ENCODE peak calls at places on chromosomes 6 and 20, in seven cellular contexts. N is H9, B is neuronal stem cell, G is mesendoderm, F is H1, I is mesenchymal stem cell, D is trophoblast cell. L is an unnamed sample.
A peak's percentile ranks its signal among the peaks of the same experiment; 100 is the strongest.

GRCh38 chr6:158468666-158469065 is 91.2 kb upstream of the TMEM181 start:
- DNase-seq in G (no peak), F (no peak), I (no peak), N (no peak), D (no peak), B (no peak), L (no peak)

GRCh38 chr20:22446613-22447447 is 137.5 kb downstream of the FOXA2 start:
- DNase-seq in I (no peak), F (no peak), B (no peak), G (no peak), N (no peak), D (no peak), L (no peak)

GRCh38 chr6:29619578-29619977 is 13.4 kb downstream of the GABBR1 start:
- DNase-seq in B (no peak), D (no peak), I (no peak), N (no peak), F (no peak), G (no peak), L (no peak)

GRCh38 chr20:62183426-62184142 is 756 bp downstream of the MTG2 start:
- DNase-seq in I (peak; percentile 43), N (no peak), F (no peak), D (no peak), G (no peak), B (no peak), L (no peak)

GRCh38 chr6:56984374-56984773 is 29.5 kb downstream of the BEND6 start:
- DNase-seq in D (no peak), B (no peak), F (no peak), G (no peak), N (no peak), I (peak; percentile 59), L (peak; percentile 60)

GRCh38 chr6:121835662-121836061 is 400.2 kb downstream of the GJA1 start:
- DNase-seq in B (no peak), G (peak; percentile 60), F (no peak), N (no peak), D (no peak), I (peak; percentile 44), L (no peak)

GRCh38 chr6:157822221-157823000 is 635 bp upstream of the SNX9 start:
- DNase-seq in D (no peak), G (no peak), B (no peak), I (peak; percentile 39), F (no peak), N (peak; percentile 42), L (no peak)

GRCh38 chr6:150546457-150546856 is 53.2 kb upstream of the PLEKHG1 start:
- DNase-seq in I (no peak), B (no peak), N (no peak), D (no peak), F (no peak), G (no peak), L (no peak)

GRCh38 chr6:41092421-41093140 is 19.8 kb downstream of the NFYA start:
- DNase-seq in N (no peak), G (peak; percentile 25), F (no peak), B (no peak), I (peak; percentile 34), D (no peak), L (peak; percentile 37)

GRCh38 chr6:104266922-104267321 is 592.8 kb downstream of the HACE1 start:
- DNase-seq in N (no peak), B (no peak), I (no peak), G (no peak), F (no peak), D (no peak), L (no peak)

GRCh38 chr6:111746983-111747773 is 126.1 kb downstream of the FYN start:
- DNase-seq in D (no peak), F (no peak), I (no peak), G (no peak), B (no peak), N (no peak), L (no peak)

GRCh38 chr6:111747791-111748190 is 125.5 kb downstream of the FYN start:
- DNase-seq in N (no peak), B (no peak), D (no peak), F (no peak), G (no peak), I (no peak), L (no peak)

GRCh38 chr6:111750147-111750546 is 123.1 kb downstream of the FYN start:
- DNase-seq in D (no peak), F (no peak), I (no peak), N (no peak), B (no peak), G (no peak), L (no peak)

GRCh38 chr6:111745636-111746035 is 127.6 kb downstream of the FYN start:
- DNase-seq in F (no peak), G (no peak), I (no peak), B (no peak), N (no peak), D (no peak), L (no peak)

DNA sequence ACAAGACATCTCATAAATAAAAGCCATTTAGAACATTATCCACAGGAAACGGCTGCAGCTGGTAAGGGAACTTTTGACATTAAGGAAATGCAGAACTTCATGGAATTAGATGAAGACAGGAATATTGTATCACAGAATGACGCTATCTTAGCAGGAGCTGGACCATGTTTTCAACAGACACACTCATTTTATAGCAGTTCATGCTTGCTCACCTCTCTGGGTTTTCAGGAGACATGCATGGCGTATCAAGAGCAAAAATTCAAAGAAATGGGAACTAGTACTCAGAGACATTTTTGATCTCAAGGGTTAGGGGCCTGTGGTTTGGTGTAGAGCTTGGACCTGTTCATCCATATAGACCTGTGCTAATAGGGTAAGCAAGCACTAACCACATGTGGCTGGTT is 125.0 kb downstream of the FYN start:
- DNase-seq in F (no peak), I (no peak), N (no peak), G (no peak), B (no peak), D (no peak), L (no peak)
- H3K4me1 ChIP-seq in F (peaks cover 4% of the 10 kb centered on the region), I (peaks cover 4% of the 10 kb centered on the region), N (peaks cover 24% of the 10 kb centered on the region), G (no peaks in the 10 kb centered on the region), B (peaks cover 52% of the 10 kb centered on the region), D (peaks cover 3% of the 10 kb centered on the region), L (peaks cover 2% of the 10 kb centered on the region)

GRCh38 chr6:25755496-25755895 is 954 bp downstream of the SLC17A4 start:
- DNase-seq in G (no peak), N (no peak), F (no peak), D (no peak), B (no peak), I (no peak), L (no peak)
- H2AK5ac ChIP-seq in G (no peak overlapping the region), N (no peak overlapping the region), F (no peak overlapping the region), D (no peak overlapping the region), B (no peak overlapping the region), I (no peak overlapping the region), L (no peak overlapping the region)

GRCh38 chr6:8904754-8905153 is 469.4 kb upstream of the SLC35B3 start:
- DNase-seq in N (peak; percentile 52), B (no peak), I (no peak), F (peak; percentile 10), G (peak; percentile 58), D (no peak), L (no peak)
- H3K4me1 ChIP-seq in N (no peaks in the 10 kb centered on the region), B (no peaks in the 10 kb centered on the region), I (no peaks in the 10 kb centered on the region), F (no peaks in the 10 kb centered on the region), G (no peaks in the 10 kb centered on the region), D (no peaks in the 10 kb centered on the region), L (no peaks in the 10 kb centered on the region)

GRCh38 chr6:162711376-162711775 is 16.2 kb downstream of the PRKN start:
- DNase-seq in G (no peak), N (no peak), I (no peak), F (no peak), D (no peak), B (no peak), L (no peak)
- H2AK5ac ChIP-seq in G (no peak overlapping the region), N (no peak overlapping the region), I (no peak overlapping the region), F (no peak overlapping the region), D (no peak overlapping the region), B (no peak overlapping the region), L (no peak overlapping the region)

GRCh38 chr6:156786652-156787051 is 9.5 kb downstream of the ARID1B start:
- DNase-seq in G (no peak), N (no peak), D (no peak), F (no peak), B (no peak), I (no peak), L (no peak)

GRCh38 chr6:156780962-156781705 is 4.0 kb downstream of the ARID1B start:
- DNase-seq in F (no peak), D (no peak), B (no peak), G (no peak), N (no peak), I (peak; percentile 16), L (no peak)

GRCh38 chr6:156782691-156783320 is 5.6 kb downstream of the ARID1B start:
- DNase-seq in N (no peak), F (no peak), D (no peak), G (no peak), B (no peak), I (no peak), L (no peak)

GRCh38 chr6:156781882-156782631 is 4.9 kb downstream of the ARID1B start:
- DNase-seq in N (no peak), F (no peak), B (no peak), D (no peak), I (peak; percentile 11), G (no peak), L (no peak)

GRCh38 chr6:156783958-156784357 is 6.8 kb downstream of the ARID1B start:
- DNase-seq in F (no peak), B (no peak), N (no peak), D (no peak), I (no peak), G (peak; percentile 59), L (no peak)
- H3K4me1 ChIP-seq in F (no peaks in the 10 kb centered on the region), B (peaks cover 22% of the 10 kb centered on the region), N (peaks cover 9% of the 10 kb centered on the region), D (no peaks in the 10 kb centered on the region), I (peaks cover 8% of the 10 kb centered on the region), G (no peaks in the 10 kb centered on the region), L (peaks cover 7% of the 10 kb centered on the region)

GRCh38 chr6:169800116-169800667 is 48.8 kb downstream of the ERMARD start:
- DNase-seq in I (no peak), G (no peak), N (no peak), F (no peak), D (no peak), B (no peak), L (no peak)
- H2AK5ac ChIP-seq in I (no peak overlapping the region), G (no peak overlapping the region), N (no peak overlapping the region), F (no peak overlapping the region), D (no peak overlapping the region), B (no peak overlapping the region), L (no peak overlapping the region)

DNA sequence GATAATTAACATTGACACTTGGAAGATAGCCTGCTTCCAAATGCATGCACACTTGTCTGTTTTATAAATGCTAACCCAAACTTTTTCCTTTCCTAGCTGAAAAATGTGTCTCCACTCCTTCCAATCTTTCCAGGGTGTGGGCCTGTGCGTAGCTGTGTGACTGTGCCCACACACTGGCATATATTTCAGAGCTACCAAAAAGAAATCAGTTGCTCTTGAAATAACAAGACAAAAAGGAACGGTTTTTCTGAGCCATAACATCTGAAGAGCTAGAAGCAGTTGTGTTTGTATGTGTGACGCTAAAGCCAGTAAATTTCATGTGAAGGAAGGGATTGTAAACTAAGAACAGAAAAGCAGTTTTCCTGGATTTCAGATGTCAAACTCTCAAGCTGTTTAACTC is 90.6 kb downstream of the FOXO3 start:
- DNase-seq in D (no peak), N (no peak), G (no peak), I (peak; percentile 19), F (no peak), B (no peak), L (no peak)
- H3K4me1 ChIP-seq in D (peaks cover 17% of the 10 kb centered on the region), N (no peaks in the 10 kb centered on the region), G (no peaks in the 10 kb centered on the region), I (peaks cover 16% of the 10 kb centered on the region), F (no peaks in the 10 kb centered on the region), B (peaks cover 1% of the 10 kb centered on the region), L (peaks cover 40% of the 10 kb centered on the region)

L was measured in IMR-90.